ENCODE peak calls at places on chromosomes 4 and X, in four cellular contexts. U is NAMALWA, V is Kasumi-1, O is ELF-1. G is an unnamed sample.

GRCh38 chrX:45077748-45078424 is 122.8 kb downstream of the DIPK2B start:
- DNase-seq in V (no peak), O (no peak), U (peak), G (no peak)

GRCh38 chr4:48681856-48682255 is 98.2 kb downstream of the FRYL start:
- DNase-seq in V (peak), U (peak), O (no peak), G (no peak)

GRCh38 chr4:156889616-156890594 is 81.7 kb downstream of the PDGFC start:
- DNase-seq in U (no peak), V (no peak), O (no peak), G (no peak)

GRCh38 chr4:54152846-54153600 is 53.1 kb downstream of the GSX2 start:
- DNase-seq in V (no peak), O (no peak), U (no peak), G (no peak)

GRCh38 chr4:140222175-140222574 is 68.2 kb upstream of the MAML3 start:
- DNase-seq in O (no peak), U (no peak), V (peak), G (no peak)

GRCh38 chr4:139872274-139872673 is 206.7 kb downstream of the MGST2 start:
- DNase-seq in U (no peak), V (peak), O (no peak), G (no peak)

GRCh38 chrX:139804482-139804881 is 96.5 kb upstream of the MCF2 start:
- DNase-seq in O (no peak), U (no peak), V (no peak), G (no peak)

GRCh38 chrX:148670277-148670676 is 169.9 kb downstream of the AFF2 start:
- DNase-seq in O (no peak), U (peak), V (no peak), G (no peak)

GRCh38 chr4:2354760-2355159 is 63.7 kb downstream of the ZFYVE28 start:
- DNase-seq in V (no peak), O (no peak), U (no peak), G (no peak)

GRCh38 chrX:72465882-72466281 is 106.8 kb downstream of the HDAC8 start:
- DNase-seq in V (no peak), U (no peak), O (no peak), G (no peak)

GRCh38 chr4:108762559-108763225 is at the start of gene ETNPPL:
- DNase-seq in V (peak), O (peak), U (no peak), G (peak)

GRCh38 chrX:111170017-111170416 is 74.0 kb downstream of the PAK3 start:
- DNase-seq in U (no peak), V (peak), O (no peak), G (no peak)

GRCh38 chrX:115030635-115031034 is 13.2 kb upstream of the IL13RA2 start:
- DNase-seq in V (no peak), U (no peak), O (no peak), G (no peak)

GRCh38 chrX:2784026-2784425 is 32.2 kb downstream of the XG start:
- DNase-seq in V (no peak), U (no peak), O (no peak), G (no peak)

GRCh38 chr4:157221895-157222763 is 1.6 kb downstream of the GRIA2 start:
- DNase-seq in O (peak), U (no peak), V (no peak), G (peak)

GRCh38 chrX:101682723-101683122 is 23.1 kb upstream of the ARMCX2 start:
- DNase-seq in V (no peak), U (no peak), O (peak), G (no peak)

GRCh38 chrX:100880368-100880767 is 6.2 kb upstream of the NOX1 start:
- DNase-seq in V (no peak), U (no peak), O (no peak), G (no peak)

GRCh38 chr4:124589827-124590226 is 122.7 kb downstream of the ANKRD50 start:
- DNase-seq in U (no peak), O (no peak), V (no peak), G (no peak)

GRCh38 chr4:80446248-80446647 is 110.7 kb downstream of the CFAP299 start:
- DNase-seq in O (no peak), U (no peak), V (no peak), G (no peak)

GRCh38 chrX:120604359-120604782 is 470 bp downstream of the MCTS1 start:
- DNase-seq in U (peak), O (peak), V (peak), G (peak)

GRCh38 chr4:31580843-31581242 is 860.7 kb downstream of the PCDH7 start:
- DNase-seq in V (no peak), O (no peak), U (no peak), G (no peak)

GRCh38 chrX:39675619-39676018 is 422.1 kb downstream of the BCOR start:
- DNase-seq in O (no peak), U (no peak), V (no peak), G (no peak)

G was measured in iPS-NIHi11.